ENCODE peak calls at places on chromosome 2, in four cellular contexts. K is HCT116, G is HFF-Myc, C is cardiac muscle cell. E is an unnamed sample.

GRCh38 chr2:112183327-112184025 is 45.3 kb downstream of the FBLN7 start:
- DNase-seq in K (no peak), G (no peak), C (no peak), E (no peak)

GRCh38 chr2:234025475-234025874 is 25.0 kb upstream of the SPP2 start:
- DNase-seq in K (no peak), G (no peak), C (no peak), E (no peak)

GRCh38 chr2:103667335-103667884 is 905.6 kb downstream of the TMEM182 start:
- DNase-seq in K (no peak), G (no peak), C (no peak), E (no peak)

GRCh38 chr2:86284987-86285386 is 52.4 kb downstream of the REEP1 start:
- DNase-seq in K (no peak), G (no peak), C (no peak), E (no peak)

GRCh38 chr2:28604284-28604843 is 108.5 kb downstream of the PLB1 start:
- DNase-seq in K (no peak), G (no peak), C (no peak), E (no peak)

GRCh38 chr2:137155351-137156104 is 390.2 kb downstream of the THSD7B start:
- DNase-seq in K (no peak), G (no peak), C (no peak), E (no peak)

GRCh38 chr2:181876614-181877063 is 14.9 kb upstream of the ITPRID2 start:
- DNase-seq in K (peak), G (peak), C (no peak), E (peak)

GRCh38 chr2:126895336-126895735 is 3.4 kb upstream of the TEX51 start:
- DNase-seq in K (no peak), G (no peak), C (no peak), E (no peak)

GRCh38 chr2:197058777-197059176 is 132.3 kb upstream of the PGAP1 start:
- DNase-seq in K (no peak), G (no peak), C (no peak), E (no peak)

GRCh38 chr2:135245055-135245454 is 193.0 kb downstream of the RAB3GAP1 start:
- DNase-seq in K (peak), G (no peak), C (peak), E (no peak)

GRCh38 chr2:84115458-84115857 is 343.6 kb downstream of the SUCLG1 start:
- DNase-seq in K (no peak), G (no peak), C (no peak), E (no peak)

GRCh38 chr2:113175101-113175628 is 1.4 kb downstream of the PSD4 start:
- DNase-seq in K (no peak), G (no peak), C (no peak), E (no peak)

GRCh38 chr2:181780159-181781081 is 100.1 kb upstream of the NEUROD1 start:
- DNase-seq in K (no peak), G (no peak), C (peak), E (no peak)

GRCh38 chr2:7674606-7675005 is 757.4 kb downstream of the RNF144A start:
- DNase-seq in K (no peak), G (no peak), C (no peak), E (no peak)

GRCh38 chr2:99602475-99602874 is 112.7 kb upstream of the REV1 start:
- DNase-seq in K (no peak), G (peak), C (peak), E (no peak)

GRCh38 chr2:133109772-133110171 is 439.8 kb upstream of the LYPD1 start:
- DNase-seq in K (no peak), G (no peak), C (peak), E (peak)

GRCh38 chr2:192379736-192380135 is 185.0 kb upstream of the TMEFF2 start:
- DNase-seq in K (no peak), G (no peak), C (no peak), E (no peak)

GRCh38 chr2:26598336-26599006 is 42.7 kb downstream of the CIB4 start:
- DNase-seq in K (no peak), G (no peak), C (no peak), E (no peak)

GRCh38 chr2:47715552-47715951 is 67.4 kb upstream of the MSH6 start:
- DNase-seq in K (no peak), G (no peak), C (no peak), E (no peak)

GRCh38 chr2:231563378-231563961 is 29.2 kb upstream of the TEX44 start:
- DNase-seq in K (peak), G (peak), C (peak), E (peak)

GRCh38 chr2:221465776-221466175 is 106.3 kb downstream of the EPHA4 start:
- DNase-seq in K (no peak), G (no peak), C (peak), E (no peak)

GRCh38 chr2:14642499-14642898 is 10.0 kb downstream of the LRATD1 start:
- DNase-seq in K (no peak), G (no peak), C (no peak), E (no peak)

DNA sequence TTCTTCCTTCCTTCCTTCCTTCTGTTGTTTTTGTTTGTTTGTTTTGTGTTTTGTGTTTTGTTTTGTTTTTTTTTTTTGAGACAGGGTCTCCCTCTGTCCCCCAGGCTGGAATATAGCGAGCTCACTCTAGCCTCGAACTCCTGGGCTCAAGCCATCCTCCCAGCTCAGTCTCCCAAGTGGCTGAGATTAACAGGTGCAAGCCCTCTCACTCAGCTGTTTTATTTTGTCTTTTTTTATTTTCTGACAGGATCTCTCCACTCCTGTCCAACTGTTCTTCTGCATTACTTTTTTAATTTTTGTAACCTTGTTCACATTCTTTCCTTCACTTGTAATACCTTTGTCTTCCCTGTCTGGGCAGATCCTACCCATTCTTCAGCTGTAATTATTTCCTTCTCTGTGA is 23.6 kb downstream of the MAP3K20 start:
- DNase-seq in K (no peak), G (no peak), C (no peak), E (no peak)
- H3K4me3 ChIP-seq in K (no peak), G (no peak), C (no peak), E (no peak)

DNA sequence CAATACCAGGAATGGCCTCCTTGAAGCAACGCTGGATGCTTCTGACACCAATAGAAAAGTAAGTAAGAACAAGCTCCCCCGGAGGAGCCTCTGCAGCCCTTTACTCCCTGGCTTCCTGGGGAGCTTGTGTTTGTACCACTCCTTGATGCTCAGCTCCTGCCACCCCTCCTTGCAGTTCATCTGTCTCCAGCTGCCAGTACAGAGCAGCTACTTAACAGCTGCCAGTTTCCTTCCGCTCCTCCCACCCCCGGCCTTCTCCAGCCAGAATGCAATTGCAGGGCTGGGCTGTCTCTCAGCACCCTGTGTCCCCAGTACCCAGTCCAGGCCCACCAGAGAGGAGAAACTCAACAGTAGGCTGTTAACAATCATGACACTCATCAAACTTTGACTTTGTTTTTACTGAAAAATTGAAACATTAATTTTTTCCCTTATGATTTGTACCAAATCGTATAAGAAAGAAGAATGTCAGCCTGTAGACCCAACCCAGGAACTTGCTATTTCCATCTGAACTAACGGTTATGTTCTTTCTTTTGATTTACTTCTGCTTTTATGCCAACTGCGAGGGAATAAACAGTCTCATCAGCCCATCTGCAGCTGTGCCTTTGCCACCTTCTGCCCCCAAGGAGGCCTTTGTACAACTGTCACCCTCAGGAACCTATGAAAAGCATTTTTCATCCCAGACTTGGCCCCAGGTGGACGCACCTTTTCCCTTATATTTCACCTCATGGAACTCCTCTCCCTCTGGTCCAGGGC is 109.5 kb downstream of the AOX1 start:
- DNase-seq in K (no peak), G (no peak), C (peak), E (no peak)
- H3K4me3 ChIP-seq in K (no peak), G (no peak), C (no peak), E (no peak)

DNA sequence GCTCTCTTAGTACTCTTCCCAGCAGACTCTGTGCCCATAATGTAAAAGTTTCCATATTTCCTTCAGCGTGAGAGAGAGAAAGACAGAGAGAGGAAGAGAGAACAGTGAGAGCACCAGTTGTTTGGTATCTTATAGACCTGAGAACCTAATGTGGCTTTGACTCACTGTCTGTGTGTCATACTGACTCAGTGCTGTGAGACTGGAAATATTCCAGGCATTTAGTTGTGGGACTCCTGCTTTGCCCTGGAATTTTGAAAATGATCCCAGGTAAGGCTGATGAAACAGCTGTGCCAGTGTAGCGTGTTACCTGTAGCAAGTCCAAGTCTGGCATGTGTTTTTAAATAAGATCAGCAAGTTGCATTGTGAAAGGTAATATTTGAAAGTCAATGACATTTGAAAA is 87.9 kb upstream of the KCNH7 start:
- DNase-seq in K (peak), G (no peak), C (no peak), E (peak)
- H3K4me3 ChIP-seq in K (no peak), G (no peak), C (no peak), E (peak)

GRCh38 chr2:101148777-101149176 is 2.4 kb downstream of the TBC1D8 start:
- DNase-seq in K (no peak), G (no peak), C (no peak), E (no peak)
- H3K4me3 ChIP-seq in K (no peak), G (no peak), C (no peak), E (no peak)

DNA sequence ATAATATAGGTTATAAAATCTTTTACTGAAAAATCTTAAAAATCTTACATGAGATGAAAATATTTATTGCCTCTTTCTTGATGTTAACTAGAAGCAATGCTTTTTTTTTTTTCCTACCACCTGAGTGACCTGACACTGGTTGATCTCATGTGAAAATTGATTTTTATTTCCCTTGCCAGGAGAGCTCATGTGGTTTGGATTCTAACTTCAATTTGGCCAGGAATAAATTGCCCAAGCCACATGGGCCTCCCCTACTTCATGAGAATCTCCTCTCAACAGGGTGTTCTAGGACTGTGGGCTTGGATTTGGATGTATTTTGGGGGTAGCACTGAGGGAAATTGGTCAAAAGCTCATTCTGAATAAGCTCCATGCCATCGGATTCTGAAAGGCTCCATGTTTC is 20.1 kb downstream of the IDH1 start:
- DNase-seq in K (no peak), G (no peak), C (no peak), E (no peak)
- H3K4me3 ChIP-seq in K (no peak), G (no peak), C (no peak), E (no peak)